ENCODE peak calls at places on chromosomes 6 and 20, in eight cellular contexts. One of them, this sample, is unnamed.

GRCh38 chr20:1331801-1332453 is 3.0 kb upstream of the SDCBP2 start:
- DNase-seq in activated effector memory CD4-positive, alpha-beta T cell treated with anti-CD3 and anti-CD28 coated beads, Interleukin-2, amount 50 U/mL, for 16 hours: peak; percentile 36
- DNase-seq in stimulated activated CD4-positive, alpha-beta T cell treated with anti-CD3 and anti-CD28 coated beads, Interleukin-4, amount 100 ng/mL, for 4 hours: no peak
- DNase-seq in fibroblast of the aortic adventitia: no peak
- DNase-seq in left ventricle myocardium superior: no peak
- DNase-seq in effector CD8-positive, alpha-beta T cell: no peak
- DNase-seq in Panc1: no peak
- DNase-seq in heart left ventricle: peak; percentile 1
- DNase-seq in this sample: no peak

GRCh38 chr6:34900321-34901031 is 11.4 kb downstream of the ANKS1A start:
- DNase-seq in activated effector memory CD4-positive, alpha-beta T cell treated with anti-CD3 and anti-CD28 coated beads, Interleukin-2, amount 50 U/mL, for 16 hours: no peak
- DNase-seq in stimulated activated CD4-positive, alpha-beta T cell treated with anti-CD3 and anti-CD28 coated beads, Interleukin-4, amount 100 ng/mL, for 4 hours: no peak
- DNase-seq in fibroblast of the aortic adventitia: peak; percentile 74
- DNase-seq in left ventricle myocardium superior: no peak
- DNase-seq in effector CD8-positive, alpha-beta T cell: no peak
- DNase-seq in Panc1: no peak
- DNase-seq in heart left ventricle: no peak
- DNase-seq in this sample: no peak

GRCh38 chr6:37279366-37280134 is 21.6 kb upstream of the TMEM217 start:
- DNase-seq in activated effector memory CD4-positive, alpha-beta T cell treated with anti-CD3 and anti-CD28 coated beads, Interleukin-2, amount 50 U/mL, for 16 hours: no peak
- DNase-seq in stimulated activated CD4-positive, alpha-beta T cell treated with anti-CD3 and anti-CD28 coated beads, Interleukin-4, amount 100 ng/mL, for 4 hours: no peak
- DNase-seq in fibroblast of the aortic adventitia: peak; percentile 73
- DNase-seq in left ventricle myocardium superior: no peak
- DNase-seq in effector CD8-positive, alpha-beta T cell: no peak
- DNase-seq in Panc1: no peak
- DNase-seq in heart left ventricle: no peak
- DNase-seq in this sample: no peak

GRCh38 chr6:106913676-106914280 is 60.8 kb downstream of the CD24 start:
- DNase-seq in activated effector memory CD4-positive, alpha-beta T cell treated with anti-CD3 and anti-CD28 coated beads, Interleukin-2, amount 50 U/mL, for 16 hours: no peak
- DNase-seq in stimulated activated CD4-positive, alpha-beta T cell treated with anti-CD3 and anti-CD28 coated beads, Interleukin-4, amount 100 ng/mL, for 4 hours: no peak
- DNase-seq in fibroblast of the aortic adventitia: no peak
- DNase-seq in left ventricle myocardium superior: no peak
- DNase-seq in effector CD8-positive, alpha-beta T cell: no peak
- DNase-seq in Panc1: no peak
- DNase-seq in heart left ventricle: no peak
- DNase-seq in this sample: no peak

GRCh38 chr20:53888951-53889350 is 181.4 kb downstream of the BCAS1 start:
- DNase-seq in activated effector memory CD4-positive, alpha-beta T cell treated with anti-CD3 and anti-CD28 coated beads, Interleukin-2, amount 50 U/mL, for 16 hours: no peak
- DNase-seq in stimulated activated CD4-positive, alpha-beta T cell treated with anti-CD3 and anti-CD28 coated beads, Interleukin-4, amount 100 ng/mL, for 4 hours: no peak
- DNase-seq in fibroblast of the aortic adventitia: no peak
- DNase-seq in left ventricle myocardium superior: no peak
- DNase-seq in effector CD8-positive, alpha-beta T cell: no peak
- DNase-seq in Panc1: no peak
- DNase-seq in heart left ventricle: no peak
- DNase-seq in this sample: no peak

GRCh38 chr20:10848810-10849370 is 175.1 kb upstream of the JAG1 start:
- DNase-seq in activated effector memory CD4-positive, alpha-beta T cell treated with anti-CD3 and anti-CD28 coated beads, Interleukin-2, amount 50 U/mL, for 16 hours: no peak
- DNase-seq in stimulated activated CD4-positive, alpha-beta T cell treated with anti-CD3 and anti-CD28 coated beads, Interleukin-4, amount 100 ng/mL, for 4 hours: no peak
- DNase-seq in fibroblast of the aortic adventitia: peak; percentile 95
- DNase-seq in left ventricle myocardium superior: peak; percentile 33
- DNase-seq in effector CD8-positive, alpha-beta T cell: no peak
- DNase-seq in Panc1: peak; percentile 57
- DNase-seq in heart left ventricle: peak; percentile 21
- DNase-seq in this sample: no peak

GRCh38 chr20:57393321-57394086 is 2.3 kb downstream of the RBM38 start:
- DNase-seq in activated effector memory CD4-positive, alpha-beta T cell treated with anti-CD3 and anti-CD28 coated beads, Interleukin-2, amount 50 U/mL, for 16 hours: no peak
- DNase-seq in stimulated activated CD4-positive, alpha-beta T cell treated with anti-CD3 and anti-CD28 coated beads, Interleukin-4, amount 100 ng/mL, for 4 hours: no peak
- DNase-seq in fibroblast of the aortic adventitia: no peak
- DNase-seq in left ventricle myocardium superior: no peak
- DNase-seq in effector CD8-positive, alpha-beta T cell: no peak
- DNase-seq in Panc1: no peak
- DNase-seq in heart left ventricle: no peak
- DNase-seq in this sample: peak; percentile 25

GRCh38 chr6:116992546-116992945 is 115.5 kb downstream of the RFX6 start:
- DNase-seq in activated effector memory CD4-positive, alpha-beta T cell treated with anti-CD3 and anti-CD28 coated beads, Interleukin-2, amount 50 U/mL, for 16 hours: no peak
- DNase-seq in stimulated activated CD4-positive, alpha-beta T cell treated with anti-CD3 and anti-CD28 coated beads, Interleukin-4, amount 100 ng/mL, for 4 hours: no peak
- DNase-seq in fibroblast of the aortic adventitia: no peak
- DNase-seq in left ventricle myocardium superior: no peak
- DNase-seq in effector CD8-positive, alpha-beta T cell: no peak
- DNase-seq in Panc1: no peak
- DNase-seq in heart left ventricle: no peak
- DNase-seq in this sample: no peak

GRCh38 chr20:58195047-58195446 is 33.4 kb downstream of the ANKRD60 start:
- DNase-seq in activated effector memory CD4-positive, alpha-beta T cell treated with anti-CD3 and anti-CD28 coated beads, Interleukin-2, amount 50 U/mL, for 16 hours: no peak
- DNase-seq in stimulated activated CD4-positive, alpha-beta T cell treated with anti-CD3 and anti-CD28 coated beads, Interleukin-4, amount 100 ng/mL, for 4 hours: no peak
- DNase-seq in fibroblast of the aortic adventitia: no peak
- DNase-seq in left ventricle myocardium superior: no peak
- DNase-seq in effector CD8-positive, alpha-beta T cell: no peak
- DNase-seq in Panc1: no peak
- DNase-seq in heart left ventricle: no peak
- DNase-seq in this sample: no peak

GRCh38 chr20:3671986-3672863 is 9.0 kb upstream of the GFRA4 start:
- DNase-seq in activated effector memory CD4-positive, alpha-beta T cell treated with anti-CD3 and anti-CD28 coated beads, Interleukin-2, amount 50 U/mL, for 16 hours: no peak
- DNase-seq in stimulated activated CD4-positive, alpha-beta T cell treated with anti-CD3 and anti-CD28 coated beads, Interleukin-4, amount 100 ng/mL, for 4 hours: no peak
- DNase-seq in fibroblast of the aortic adventitia: no peak
- DNase-seq in left ventricle myocardium superior: peak; percentile 26
- DNase-seq in effector CD8-positive, alpha-beta T cell: no peak
- DNase-seq in Panc1: no peak
- DNase-seq in heart left ventricle: no peak
- DNase-seq in this sample: peak; percentile 42

GRCh38 chr6:16276991-16277981 is 38.9 kb downstream of the GMPR start:
- DNase-seq in activated effector memory CD4-positive, alpha-beta T cell treated with anti-CD3 and anti-CD28 coated beads, Interleukin-2, amount 50 U/mL, for 16 hours: no peak
- DNase-seq in stimulated activated CD4-positive, alpha-beta T cell treated with anti-CD3 and anti-CD28 coated beads, Interleukin-4, amount 100 ng/mL, for 4 hours: no peak
- DNase-seq in fibroblast of the aortic adventitia: peak; percentile 83
- DNase-seq in left ventricle myocardium superior: peak; percentile 82
- DNase-seq in effector CD8-positive, alpha-beta T cell: no peak
- DNase-seq in Panc1: peak; percentile 51
- DNase-seq in heart left ventricle: peak; percentile 81
- DNase-seq in this sample: peak; percentile 58

GRCh38 chr6:15299430-15300131 is 53.7 kb downstream of the JARID2 start:
- DNase-seq in activated effector memory CD4-positive, alpha-beta T cell treated with anti-CD3 and anti-CD28 coated beads, Interleukin-2, amount 50 U/mL, for 16 hours: no peak
- DNase-seq in stimulated activated CD4-positive, alpha-beta T cell treated with anti-CD3 and anti-CD28 coated beads, Interleukin-4, amount 100 ng/mL, for 4 hours: peak; percentile 26
- DNase-seq in fibroblast of the aortic adventitia: peak; percentile 35
- DNase-seq in left ventricle myocardium superior: peak; percentile 48
- DNase-seq in effector CD8-positive, alpha-beta T cell: no peak
- DNase-seq in Panc1: no peak
- DNase-seq in heart left ventricle: peak; percentile 32
- DNase-seq in this sample: peak; percentile 56

GRCh38 chr6:6915813-6916547 is 191.8 kb upstream of the RREB1 start:
- DNase-seq in activated effector memory CD4-positive, alpha-beta T cell treated with anti-CD3 and anti-CD28 coated beads, Interleukin-2, amount 50 U/mL, for 16 hours: no peak
- DNase-seq in stimulated activated CD4-positive, alpha-beta T cell treated with anti-CD3 and anti-CD28 coated beads, Interleukin-4, amount 100 ng/mL, for 4 hours: no peak
- DNase-seq in fibroblast of the aortic adventitia: peak; percentile 74
- DNase-seq in left ventricle myocardium superior: peak; percentile 64
- DNase-seq in effector CD8-positive, alpha-beta T cell: no peak
- DNase-seq in Panc1: no peak
- DNase-seq in heart left ventricle: peak; percentile 42
- DNase-seq in this sample: peak; percentile 69

GRCh38 chr20:63024573-63025392 is 18.0 kb upstream of the BHLHE23 start:
- DNase-seq in activated effector memory CD4-positive, alpha-beta T cell treated with anti-CD3 and anti-CD28 coated beads, Interleukin-2, amount 50 U/mL, for 16 hours: peak; percentile 42
- DNase-seq in stimulated activated CD4-positive, alpha-beta T cell treated with anti-CD3 and anti-CD28 coated beads, Interleukin-4, amount 100 ng/mL, for 4 hours: no peak
- DNase-seq in fibroblast of the aortic adventitia: no peak
- DNase-seq in left ventricle myocardium superior: peak; percentile 18
- DNase-seq in effector CD8-positive, alpha-beta T cell: no peak
- DNase-seq in Panc1: no peak
- DNase-seq in heart left ventricle: no peak
- DNase-seq in this sample: peak; percentile 30

GRCh38 chr20:51447097-51447764 is 95.3 kb downstream of the NFATC2 start:
- DNase-seq in activated effector memory CD4-positive, alpha-beta T cell treated with anti-CD3 and anti-CD28 coated beads, Interleukin-2, amount 50 U/mL, for 16 hours: no peak
- DNase-seq in stimulated activated CD4-positive, alpha-beta T cell treated with anti-CD3 and anti-CD28 coated beads, Interleukin-4, amount 100 ng/mL, for 4 hours: no peak
- DNase-seq in fibroblast of the aortic adventitia: peak; percentile 98
- DNase-seq in left ventricle myocardium superior: peak; percentile 62
- DNase-seq in effector CD8-positive, alpha-beta T cell: no peak
- DNase-seq in Panc1: peak; percentile 54
- DNase-seq in heart left ventricle: peak; percentile 60
- DNase-seq in this sample: no peak

GRCh38 chr20:2402271-2402980 is 21.7 kb downstream of the TGM6 start:
- DNase-seq in activated effector memory CD4-positive, alpha-beta T cell treated with anti-CD3 and anti-CD28 coated beads, Interleukin-2, amount 50 U/mL, for 16 hours: no peak
- DNase-seq in stimulated activated CD4-positive, alpha-beta T cell treated with anti-CD3 and anti-CD28 coated beads, Interleukin-4, amount 100 ng/mL, for 4 hours: no peak
- DNase-seq in fibroblast of the aortic adventitia: peak; percentile 66
- DNase-seq in left ventricle myocardium superior: no peak
- DNase-seq in effector CD8-positive, alpha-beta T cell: no peak
- DNase-seq in Panc1: no peak
- DNase-seq in heart left ventricle: no peak
- DNase-seq in this sample: no peak

GRCh38 chr6:3911614-3912336 is 62.6 kb downstream of the FAM50B start:
- DNase-seq in activated effector memory CD4-positive, alpha-beta T cell treated with anti-CD3 and anti-CD28 coated beads, Interleukin-2, amount 50 U/mL, for 16 hours: no peak
- DNase-seq in stimulated activated CD4-positive, alpha-beta T cell treated with anti-CD3 and anti-CD28 coated beads, Interleukin-4, amount 100 ng/mL, for 4 hours: no peak
- DNase-seq in fibroblast of the aortic adventitia: peak; percentile 90
- DNase-seq in left ventricle myocardium superior: peak; percentile 64
- DNase-seq in effector CD8-positive, alpha-beta T cell: no peak
- DNase-seq in Panc1: peak; percentile 38
- DNase-seq in heart left ventricle: peak; percentile 69
- DNase-seq in this sample: no peak

GRCh38 chr6:156645106-156645505 is 132.1 kb upstream of the ARID1B start:
- DNase-seq in activated effector memory CD4-positive, alpha-beta T cell treated with anti-CD3 and anti-CD28 coated beads, Interleukin-2, amount 50 U/mL, for 16 hours: no peak
- DNase-seq in stimulated activated CD4-positive, alpha-beta T cell treated with anti-CD3 and anti-CD28 coated beads, Interleukin-4, amount 100 ng/mL, for 4 hours: no peak
- DNase-seq in fibroblast of the aortic adventitia: peak; percentile 71
- DNase-seq in left ventricle myocardium superior: no peak
- DNase-seq in effector CD8-positive, alpha-beta T cell: no peak
- DNase-seq in Panc1: no peak
- DNase-seq in heart left ventricle: no peak
- DNase-seq in this sample: no peak

GRCh38 chr20:23541330-23541729 is 27.0 kb downstream of the CST9L start:
- DNase-seq in activated effector memory CD4-positive, alpha-beta T cell treated with anti-CD3 and anti-CD28 coated beads, Interleukin-2, amount 50 U/mL, for 16 hours: no peak
- DNase-seq in stimulated activated CD4-positive, alpha-beta T cell treated with anti-CD3 and anti-CD28 coated beads, Interleukin-4, amount 100 ng/mL, for 4 hours: no peak
- DNase-seq in fibroblast of the aortic adventitia: no peak
- DNase-seq in left ventricle myocardium superior: no peak
- DNase-seq in effector CD8-positive, alpha-beta T cell: no peak
- DNase-seq in Panc1: no peak
- DNase-seq in heart left ventricle: no peak
- DNase-seq in this sample: no peak

GRCh38 chr20:1893721-1894470 is 1.3 kb upstream of the SIRPA start:
- DNase-seq in activated effector memory CD4-positive, alpha-beta T cell treated with anti-CD3 and anti-CD28 coated beads, Interleukin-2, amount 50 U/mL, for 16 hours: no peak
- DNase-seq in stimulated activated CD4-positive, alpha-beta T cell treated with anti-CD3 and anti-CD28 coated beads, Interleukin-4, amount 100 ng/mL, for 4 hours: no peak
- DNase-seq in fibroblast of the aortic adventitia: peak; percentile 70
- DNase-seq in left ventricle myocardium superior: no peak
- DNase-seq in effector CD8-positive, alpha-beta T cell: no peak
- DNase-seq in Panc1: no peak
- DNase-seq in heart left ventricle: peak; percentile 39
- DNase-seq in this sample: peak; percentile 86

GRCh38 chr20:61949714-61950630 is 115.7 kb downstream of the TAF4 start:
- DNase-seq in activated effector memory CD4-positive, alpha-beta T cell treated with anti-CD3 and anti-CD28 coated beads, Interleukin-2, amount 50 U/mL, for 16 hours: peak; percentile 59
- DNase-seq in stimulated activated CD4-positive, alpha-beta T cell treated with anti-CD3 and anti-CD28 coated beads, Interleukin-4, amount 100 ng/mL, for 4 hours: no peak
- DNase-seq in fibroblast of the aortic adventitia: no peak
- DNase-seq in left ventricle myocardium superior: peak; percentile 16
- DNase-seq in effector CD8-positive, alpha-beta T cell: no peak
- DNase-seq in Panc1: no peak
- DNase-seq in heart left ventricle: peak; percentile 4
- DNase-seq in this sample: peak; percentile 32

GRCh38 chr20:40617594-40617993 is 71.4 kb downstream of the MAFB start:
- DNase-seq in activated effector memory CD4-positive, alpha-beta T cell treated with anti-CD3 and anti-CD28 coated beads, Interleukin-2, amount 50 U/mL, for 16 hours: no peak
- DNase-seq in stimulated activated CD4-positive, alpha-beta T cell treated with anti-CD3 and anti-CD28 coated beads, Interleukin-4, amount 100 ng/mL, for 4 hours: no peak
- DNase-seq in fibroblast of the aortic adventitia: no peak
- DNase-seq in left ventricle myocardium superior: no peak
- DNase-seq in effector CD8-positive, alpha-beta T cell: no peak
- DNase-seq in Panc1: no peak
- DNase-seq in heart left ventricle: no peak
- DNase-seq in this sample: no peak

GRCh38 chr6:118334634-118335033 is 213.5 kb upstream of the PLN start:
- DNase-seq in activated effector memory CD4-positive, alpha-beta T cell treated with anti-CD3 and anti-CD28 coated beads, Interleukin-2, amount 50 U/mL, for 16 hours: no peak
- DNase-seq in stimulated activated CD4-positive, alpha-beta T cell treated with anti-CD3 and anti-CD28 coated beads, Interleukin-4, amount 100 ng/mL, for 4 hours: no peak
- DNase-seq in fibroblast of the aortic adventitia: no peak
- DNase-seq in left ventricle myocardium superior: no peak
- DNase-seq in effector CD8-positive, alpha-beta T cell: no peak
- DNase-seq in Panc1: no peak
- DNase-seq in heart left ventricle: no peak
- DNase-seq in this sample: no peak

GRCh38 chr20:57108218-57108617 is 158.2 kb downstream of the BMP7 start:
- DNase-seq in activated effector memory CD4-positive, alpha-beta T cell treated with anti-CD3 and anti-CD28 coated beads, Interleukin-2, amount 50 U/mL, for 16 hours: no peak
- DNase-seq in stimulated activated CD4-positive, alpha-beta T cell treated with anti-CD3 and anti-CD28 coated beads, Interleukin-4, amount 100 ng/mL, for 4 hours: no peak
- DNase-seq in fibroblast of the aortic adventitia: no peak
- DNase-seq in left ventricle myocardium superior: no peak
- DNase-seq in effector CD8-positive, alpha-beta T cell: no peak
- DNase-seq in Panc1: no peak
- DNase-seq in heart left ventricle: no peak
- DNase-seq in this sample: no peak

GRCh38 chr20:54094268-54094580 is 23.8 kb upstream of the BCAS1 start:
- DNase-seq in activated effector memory CD4-positive, alpha-beta T cell treated with anti-CD3 and anti-CD28 coated beads, Interleukin-2, amount 50 U/mL, for 16 hours: no peak
- DNase-seq in stimulated activated CD4-positive, alpha-beta T cell treated with anti-CD3 and anti-CD28 coated beads, Interleukin-4, amount 100 ng/mL, for 4 hours: no peak
- DNase-seq in fibroblast of the aortic adventitia: no peak
- DNase-seq in left ventricle myocardium superior: no peak
- DNase-seq in effector CD8-positive, alpha-beta T cell: no peak
- DNase-seq in Panc1: no peak
- DNase-seq in heart left ventricle: no peak
- DNase-seq in this sample: no peak

GRCh38 chr6:15301179-15302006 is 55.5 kb downstream of the JARID2 start:
- DNase-seq in activated effector memory CD4-positive, alpha-beta T cell treated with anti-CD3 and anti-CD28 coated beads, Interleukin-2, amount 50 U/mL, for 16 hours: no peak
- DNase-seq in stimulated activated CD4-positive, alpha-beta T cell treated with anti-CD3 and anti-CD28 coated beads, Interleukin-4, amount 100 ng/mL, for 4 hours: no peak
- DNase-seq in fibroblast of the aortic adventitia: no peak
- DNase-seq in left ventricle myocardium superior: no peak
- DNase-seq in effector CD8-positive, alpha-beta T cell: no peak
- DNase-seq in Panc1: no peak
- DNase-seq in heart left ventricle: no peak
- DNase-seq in this sample: no peak

GRCh38 chr6:35392111-35392702 is 49.8 kb downstream of the PPARD start:
- DNase-seq in activated effector memory CD4-positive, alpha-beta T cell treated with anti-CD3 and anti-CD28 coated beads, Interleukin-2, amount 50 U/mL, for 16 hours: no peak
- DNase-seq in stimulated activated CD4-positive, alpha-beta T cell treated with anti-CD3 and anti-CD28 coated beads, Interleukin-4, amount 100 ng/mL, for 4 hours: no peak
- DNase-seq in fibroblast of the aortic adventitia: no peak
- DNase-seq in left ventricle myocardium superior: peak; percentile 64
- DNase-seq in effector CD8-positive, alpha-beta T cell: no peak
- DNase-seq in Panc1: no peak
- DNase-seq in heart left ventricle: peak; percentile 16
- DNase-seq in this sample: peak; percentile 84

GRCh38 chr20:59314872-59315500 is 14.6 kb downstream of the EDN3 start:
- DNase-seq in activated effector memory CD4-positive, alpha-beta T cell treated with anti-CD3 and anti-CD28 coated beads, Interleukin-2, amount 50 U/mL, for 16 hours: no peak
- DNase-seq in stimulated activated CD4-positive, alpha-beta T cell treated with anti-CD3 and anti-CD28 coated beads, Interleukin-4, amount 100 ng/mL, for 4 hours: no peak
- DNase-seq in fibroblast of the aortic adventitia: no peak
- DNase-seq in left ventricle myocardium superior: no peak
- DNase-seq in effector CD8-positive, alpha-beta T cell: no peak
- DNase-seq in Panc1: no peak
- DNase-seq in heart left ventricle: no peak
- DNase-seq in this sample: no peak

GRCh38 chr20:41631826-41632225 is 13.6 kb upstream of the CHD6 start:
- DNase-seq in activated effector memory CD4-positive, alpha-beta T cell treated with anti-CD3 and anti-CD28 coated beads, Interleukin-2, amount 50 U/mL, for 16 hours: no peak
- DNase-seq in stimulated activated CD4-positive, alpha-beta T cell treated with anti-CD3 and anti-CD28 coated beads, Interleukin-4, amount 100 ng/mL, for 4 hours: no peak
- DNase-seq in fibroblast of the aortic adventitia: peak; percentile 94
- DNase-seq in left ventricle myocardium superior: peak; percentile 65
- DNase-seq in effector CD8-positive, alpha-beta T cell: no peak
- DNase-seq in Panc1: no peak
- DNase-seq in heart left ventricle: peak; percentile 83
- DNase-seq in this sample: no peak

GRCh38 chr6:13615802-13616140 is 636 bp downstream of the NOL7 start:
- DNase-seq in activated effector memory CD4-positive, alpha-beta T cell treated with anti-CD3 and anti-CD28 coated beads, Interleukin-2, amount 50 U/mL, for 16 hours: peak; percentile 84
- DNase-seq in stimulated activated CD4-positive, alpha-beta T cell treated with anti-CD3 and anti-CD28 coated beads, Interleukin-4, amount 100 ng/mL, for 4 hours: peak; percentile 33
- DNase-seq in fibroblast of the aortic adventitia: peak; percentile 49
- DNase-seq in left ventricle myocardium superior: peak; percentile 70
- DNase-seq in effector CD8-positive, alpha-beta T cell: peak; percentile 31
- DNase-seq in Panc1: no peak
- DNase-seq in heart left ventricle: peak; percentile 53
- DNase-seq in this sample: peak; percentile 72

GRCh38 chr6:109370336-109370735 is 11.9 kb downstream of the CD164 start:
- DNase-seq in activated effector memory CD4-positive, alpha-beta T cell treated with anti-CD3 and anti-CD28 coated beads, Interleukin-2, amount 50 U/mL, for 16 hours: no peak
- DNase-seq in stimulated activated CD4-positive, alpha-beta T cell treated with anti-CD3 and anti-CD28 coated beads, Interleukin-4, amount 100 ng/mL, for 4 hours: no peak
- DNase-seq in fibroblast of the aortic adventitia: no peak
- DNase-seq in left ventricle myocardium superior: no peak
- DNase-seq in effector CD8-positive, alpha-beta T cell: no peak
- DNase-seq in Panc1: no peak
- DNase-seq in heart left ventricle: no peak
- DNase-seq in this sample: no peak

GRCh38 chr6:158500016-158500735 is 59.7 kb upstream of the TMEM181 start:
- DNase-seq in activated effector memory CD4-positive, alpha-beta T cell treated with anti-CD3 and anti-CD28 coated beads, Interleukin-2, amount 50 U/mL, for 16 hours: no peak
- DNase-seq in stimulated activated CD4-positive, alpha-beta T cell treated with anti-CD3 and anti-CD28 coated beads, Interleukin-4, amount 100 ng/mL, for 4 hours: no peak
- DNase-seq in fibroblast of the aortic adventitia: no peak
- DNase-seq in left ventricle myocardium superior: no peak
- DNase-seq in effector CD8-positive, alpha-beta T cell: no peak
- DNase-seq in Panc1: no peak
- DNase-seq in heart left ventricle: no peak
- DNase-seq in this sample: no peak